ENCODE peak calls at places on chromosomes 2 and 18, in six cellular contexts. K is HCT116, R is breast epithelium, B is ascending aorta, V is GM06990, J is fibroblast of mammary gland. X is an unnamed sample.

GRCh38 chr18:36066731-36067117 is 635 bp downstream of the RPRD1A start:
- DNase-seq in B (no peak), J (peak; percentile 19), K (no peak), R (no peak), V (no peak), X (peak; percentile 23)

GRCh38 chr2:177393381-177393780 is 808 bp downstream of the AGPS start:
- DNase-seq in J (no peak), R (no peak), K (no peak), B (no peak), V (no peak), X (no peak)

GRCh38 chr18:23812566-23813440 is 123.5 kb downstream of the LAMA3 start:
- DNase-seq in R (no peak), J (peak; percentile 50), V (no peak), K (peak; percentile 15), B (no peak), X (peak; percentile 48)

GRCh38 chr2:220114443-220114842 is 487.0 kb downstream of the SLC4A3 start:
- DNase-seq in B (no peak), K (no peak), V (no peak), R (no peak), J (no peak), X (no peak)

GRCh38 chr2:3613524-3613905 is 18.6 kb downstream of the COLEC11 start:
- DNase-seq in R (no peak), K (no peak), B (peak; percentile 50), V (no peak), J (no peak), X (no peak)

GRCh38 chr2:234191819-234192407 is 141.4 kb downstream of the SPP2 start:
- DNase-seq in V (no peak), K (peak; percentile 22), B (no peak), J (peak; percentile 35), R (no peak), X (peak; percentile 38)

GRCh38 chr2:240217431-240218301 is 77.2 kb upstream of the OTOS start:
- DNase-seq in R (peak; percentile 50), V (no peak), B (peak; percentile 50), K (peak; percentile 33), J (no peak), X (no peak)

GRCh38 chr2:11655495-11655894 is 14.5 kb downstream of the NTSR2 start:
- DNase-seq in R (no peak), V (no peak), B (no peak), J (no peak), K (no peak), X (no peak)

GRCh38 chr2:72136349-72136748 is 11.3 kb downstream of the CYP26B1 start:
- DNase-seq in R (no peak), V (no peak), K (no peak), J (no peak), B (no peak), X (no peak)

GRCh38 chr2:18824317-18824716 is 234.9 kb upstream of the NT5C1B start:
- DNase-seq in B (no peak), J (no peak), R (no peak), K (no peak), V (no peak), X (no peak)

GRCh38 chr2:72024451-72025175 is 123.0 kb downstream of the CYP26B1 start:
- DNase-seq in V (no peak), B (peak; percentile 53), R (no peak), J (no peak), K (no peak), X (no peak)

GRCh38 chr18:4107049-4107459 is 348.1 kb downstream of the DLGAP1 start:
- DNase-seq in J (no peak), K (no peak), R (no peak), V (no peak), B (no peak), X (no peak)

GRCh38 chr2:62787381-62787780 is 81.9 kb downstream of the EHBP1 start:
- DNase-seq in R (no peak), V (peak; percentile 22), B (no peak), K (no peak), J (peak; percentile 55), X (peak; percentile 76)
- TF ChIP-seq CTCF in R (peak; percentile 14), V (peak; percentile 27), B (no peak), K (no peak), J (peak; percentile 43), X (peak; percentile 52)

GRCh38 chr2:23594079-23594494 is 209.1 kb downstream of the KLHL29 start:
- DNase-seq in V (no peak), J (no peak), B (peak; percentile 40), K (no peak), R (peak; percentile 51), X (no peak)

GRCh38 chr2:23592061-23592685 is 207.2 kb downstream of the KLHL29 start:
- DNase-seq in K (no peak), V (no peak), J (no peak), R (no peak), B (peak; percentile 60), X (no peak)

GRCh38 chr2:23591111-23591510 is 206.1 kb downstream of the KLHL29 start:
- DNase-seq in B (peak; percentile 58), V (no peak), K (no peak), J (no peak), R (no peak), X (no peak)

GRCh38 chr2:23593396-23594078 is 208.6 kb downstream of the KLHL29 start:
- DNase-seq in V (no peak), R (peak; percentile 39), J (no peak), B (peak; percentile 56), K (no peak), X (no peak)

DNA sequence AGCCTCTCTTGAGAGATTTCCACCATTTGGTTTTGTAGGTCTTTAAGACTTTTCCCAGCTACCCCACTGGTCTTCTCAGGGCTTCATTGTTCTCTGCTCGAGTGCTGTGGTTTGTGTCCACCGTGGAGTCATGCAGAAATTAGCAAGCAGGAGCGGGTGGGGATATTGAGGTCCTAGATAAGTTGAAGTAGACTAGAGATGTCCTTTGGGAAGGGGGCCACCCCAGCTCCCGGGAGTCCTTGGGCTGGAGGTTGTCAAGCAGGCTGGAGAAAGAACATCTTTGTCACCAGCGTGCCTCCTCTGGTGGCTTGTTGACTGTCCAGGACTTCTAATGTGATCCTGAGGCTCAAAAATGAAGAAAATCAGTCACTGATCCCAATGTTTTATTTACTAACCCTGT is 207.9 kb downstream of the KLHL29 start:
- DNase-seq in B (peak; percentile 46), V (no peak), J (no peak), K (no peak), R (peak; percentile 30), X (no peak)
- H3K4me3 ChIP-seq in B (no peak overlapping the region), V (no peak overlapping the region), J (no peak overlapping the region), K (no peak overlapping the region), R (no peak overlapping the region), X (no peak overlapping the region)

GRCh38 chr2:86396304-86396785 is 44.8 kb upstream of the KDM3A start:
- DNase-seq in B (peak; percentile 64), J (peak; percentile 35), R (no peak), K (peak; percentile 33), V (no peak), X (peak; percentile 47)
- TF ChIP-seq CTCF in B (peak; percentile 63), J (peak; percentile 45), R (peak; percentile 36), K (peak; percentile 60), V (peak; percentile 46), X (peak; percentile 47)

GRCh38 chr2:157470321-157470720 is 26.4 kb upstream of the CYTIP start:
- DNase-seq in K (no peak), V (peak; percentile 52), B (no peak), R (no peak), J (no peak), X (no peak)
- H3K4me3 ChIP-seq in K (no peak overlapping the region), V (peak overlapping the region; percentile 39), B (no peak overlapping the region), R (no peak overlapping the region), J (no peak overlapping the region), X (no peak overlapping the region)

DNA sequence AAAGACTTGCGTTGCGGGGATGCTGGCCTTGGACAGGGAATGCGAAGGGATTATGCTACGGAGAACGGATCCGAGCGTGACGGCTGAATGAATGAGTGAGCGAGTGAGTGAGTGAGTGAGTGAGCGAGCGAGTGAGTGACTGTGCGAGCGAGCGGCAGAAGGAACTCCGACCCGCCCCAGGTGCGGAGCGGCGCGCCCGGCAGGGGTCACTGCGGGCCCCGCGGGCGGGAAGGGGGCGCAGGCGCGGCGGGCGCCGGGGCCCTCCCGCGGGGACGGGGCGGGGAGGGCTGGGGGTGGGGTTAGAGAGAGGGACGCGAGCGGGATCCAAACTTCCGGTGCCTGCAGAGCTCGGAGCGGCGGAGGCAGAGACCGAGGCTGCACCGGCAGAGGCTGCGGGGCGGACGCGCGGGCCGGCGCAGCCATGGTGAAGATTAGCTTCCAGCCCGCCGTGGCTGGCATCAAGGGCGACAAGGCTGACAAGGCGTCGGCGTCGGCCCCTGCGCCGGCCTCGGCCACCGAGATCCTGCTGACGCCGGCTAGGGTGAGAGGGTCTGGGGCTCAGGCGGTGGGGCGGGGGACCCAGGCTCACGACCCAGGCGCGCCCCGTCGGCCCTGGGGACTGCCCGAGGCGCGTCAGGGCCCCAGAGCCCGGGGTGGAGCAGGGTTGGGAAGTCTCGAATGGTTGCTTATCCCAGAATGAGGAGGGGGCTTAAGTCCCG is at the start of gene ITM2C:
- DNase-seq in K (peak; percentile 27), B (peak; percentile 79), V (peak; percentile 85), J (peak; percentile 40), R (no peak), X (peak; percentile 67)
- TF ChIP-seq CTCF in K (peak; percentile 49), B (peak; percentile 29), V (peak; percentile 39), J (peak; percentile 2), R (no peak), X (peak; percentile 17)

GRCh38 chr2:172607379-172607928 is 51.6 kb downstream of the PDK1 start:
- DNase-seq in J (no peak), K (no peak), V (no peak), B (no peak), R (no peak), X (peak; percentile 17)
- H3K4me3 ChIP-seq in J (no peak overlapping the region), K (no peak overlapping the region), V (no peak overlapping the region), B (no peak overlapping the region), R (no peak overlapping the region), X (no peak overlapping the region)

GRCh38 chr2:70340921-70341765 is 39.3 kb upstream of the FAM136A start:
- DNase-seq in R (no peak), B (no peak), J (peak; percentile 43), V (no peak), K (peak; percentile 59), X (peak; percentile 53)

GRCh38 chr2:70340075-70340474 is 38.2 kb upstream of the FAM136A start:
- DNase-seq in B (no peak), R (no peak), J (no peak), V (no peak), K (no peak), X (no peak)

GRCh38 chr2:70331012-70331411 is 29.1 kb upstream of the FAM136A start:
- DNase-seq in B (no peak), J (no peak), V (no peak), K (no peak), R (no peak), X (no peak)

DNA sequence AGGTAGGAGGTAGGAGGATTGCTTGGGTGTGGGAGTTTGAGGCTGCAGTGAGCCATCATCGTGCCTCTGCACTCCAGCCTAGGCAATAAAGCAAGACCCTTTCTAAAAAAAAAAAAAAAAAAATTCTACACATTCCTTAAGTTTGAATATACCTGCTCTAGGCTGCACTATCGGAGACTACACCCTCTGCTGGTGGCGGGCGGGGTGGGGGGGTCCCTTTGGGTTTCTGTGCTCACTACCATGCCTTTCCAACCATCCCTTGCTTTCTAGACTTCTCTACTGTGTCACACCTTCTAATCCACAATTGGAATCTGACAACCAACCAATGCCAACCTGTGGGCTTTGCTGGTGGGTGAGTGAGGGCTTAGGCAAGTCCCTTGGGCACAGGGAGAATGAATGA is 34.7 kb upstream of the FAM136A start:
- DNase-seq in J (no peak), V (no peak), R (no peak), K (no peak), B (no peak), X (no peak)
- TF ChIP-seq CTCF in J (no peak), V (peak; percentile 24), R (no peak), K (no peak), B (no peak), X (no peak)